ENCODE peak calls at places on chromosome 10, in ten cellular contexts. D is kidney, X is heart left ventricle, G is endodermal cell, E is spleen, C is vagina, K is brain microvascular endothelial cell, N is A673, H is body of pancreas, Z is right atrium auricular region. P is an unnamed sample.

GRCh38 chr10:93496322-93497041 is at the start of gene CEP55:
- DNase-seq in E (peak; percentile 99), G (peak; percentile 99), X (peak; percentile 98), K (peak; percentile 87), C (peak; percentile 92), N (peak; percentile 97), D (peak; percentile 98), H (peak; percentile 95), Z (peak; percentile 94), P (peak; percentile 68)

GRCh38 chr10:103491729-103492364 is 1.7 kb upstream of the NEURL1 start:
- DNase-seq in E (no peak), K (peak; percentile 85), X (no peak), N (peak; percentile 39), H (no peak), G (peak; percentile 64), C (no peak), Z (no peak), D (peak; percentile 74), P (peak; percentile 53)

GRCh38 chr10:6185039-6185716 is 17.6 kb upstream of the PFKFB3 start:
- DNase-seq in D (peak; percentile 39), Z (no peak), N (no peak), K (no peak), X (no peak), C (no peak), E (peak; percentile 64), G (peak; percentile 80), H (no peak), P (no peak)

GRCh38 chr10:112247791-112248190 is 35.4 kb upstream of the TECTB start:
- DNase-seq in Z (no peak), G (no peak), X (no peak), C (no peak), E (no peak), N (no peak), K (no peak), H (no peak), D (no peak), P (no peak)

GRCh38 chr10:95788830-95789229 is 32.9 kb downstream of the ENTPD1 start:
- DNase-seq in H (no peak), K (peak; percentile 77), E (no peak), D (no peak), N (no peak), Z (no peak), C (no peak), G (no peak), X (no peak), P (no peak)

GRCh38 chr10:1187151-1187854 is 131.1 kb downstream of the WDR37 start:
- DNase-seq in D (no peak), K (no peak), Z (no peak), G (no peak), H (no peak), N (no peak), E (peak; percentile 68), X (peak; percentile 48), C (no peak), P (no peak)

GRCh38 chr10:131676046-131676445 is 224.8 kb upstream of the PPP2R2D start:
- DNase-seq in C (no peak), K (no peak), X (no peak), Z (no peak), N (no peak), D (peak; percentile 33), H (no peak), E (peak; percentile 49), G (no peak), P (no peak)

GRCh38 chr10:77386833-77387232 is 250.8 kb downstream of the KCNMA1 start:
- DNase-seq in D (no peak), X (no peak), Z (no peak), C (no peak), H (no peak), E (no peak), G (peak; percentile 26), K (peak; percentile 74), N (no peak), P (no peak)

GRCh38 chr10:48608279-48608681 is 3.4 kb upstream of the ARHGAP22 start:
- DNase-seq in N (peak; percentile 42), G (peak; percentile 91), H (peak; percentile 63), Z (peak; percentile 56), X (no peak), E (no peak), K (no peak), D (no peak), C (peak; percentile 76), P (no peak)

DNA sequence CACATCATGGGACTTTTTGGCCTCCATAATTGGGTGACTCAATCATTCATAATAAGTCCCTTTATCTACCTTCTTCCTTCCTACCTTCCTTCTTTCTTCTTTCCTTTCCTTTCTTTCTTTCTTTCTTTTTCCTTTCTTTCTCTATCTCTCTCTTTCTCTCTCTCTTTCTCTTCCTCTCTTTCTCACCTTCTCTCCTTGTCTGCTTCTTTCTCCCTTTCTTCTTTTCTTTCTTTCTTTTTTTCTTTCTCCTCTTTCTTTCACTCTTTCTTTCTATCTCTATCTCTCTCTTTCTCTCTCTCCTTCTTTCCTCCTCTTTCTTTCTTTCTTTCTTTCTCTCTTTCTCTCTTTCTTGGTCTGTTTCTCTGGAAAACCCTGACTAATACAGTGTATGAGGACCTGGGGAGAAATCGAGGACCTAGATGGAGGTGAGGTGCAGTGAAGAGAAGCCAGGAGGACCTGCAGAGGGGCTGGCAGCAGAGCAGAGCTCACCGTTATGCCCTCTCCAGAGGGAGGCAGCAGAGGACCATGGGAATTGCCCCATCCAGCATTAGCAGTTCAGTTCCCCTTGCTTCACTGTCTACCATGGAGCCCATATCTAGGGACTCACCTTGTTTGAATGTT is 52.7 kb upstream of the BTRC start:
- DNase-seq in D (no peak), C (no peak), X (no peak), H (peak; percentile 57), E (no peak), G (peak; percentile 89), Z (no peak), K (peak; percentile 27), N (peak; percentile 50), P (no peak)
- TF ChIP-seq CTCF in D (peak; percentile 40), C (no peak), X (peak; percentile 57), H (peak; percentile 41), E (peak; percentile 41), G (peak; percentile 88), Z (peak; percentile 62), K (peak; percentile 66), N (peak; percentile 56), P (peak; percentile 58)

GRCh38 chr10:129045658-129046057 is 421.4 kb upstream of the MGMT start:
- DNase-seq in E (no peak), D (no peak), C (no peak), N (no peak), K (no peak), Z (no peak), G (no peak), H (no peak), X (no peak), P (no peak)
- H3K4me3 ChIP-seq in E (no peak overlapping the region), D (peak overlapping the region; percentile 14), C (no peak overlapping the region), N (no peak overlapping the region), K (no peak overlapping the region), Z (peak overlapping the region; percentile 17), G (no peak overlapping the region), H (no peak overlapping the region), X (peak overlapping the region; percentile 31), P (no peak overlapping the region)

GRCh38 chr10:115861455-115861854 is 411.6 kb downstream of the GFRA1 start:
- DNase-seq in H (no peak), D (no peak), E (no peak), X (no peak), Z (no peak), C (no peak), K (no peak), G (no peak), N (no peak), P (no peak)
- TF ChIP-seq CTCF in H (no peak), D (no peak), E (no peak), X (no peak), Z (no peak), C (no peak), K (no peak), G (no peak), N (no peak), P (no peak)

GRCh38 chr10:99431190-99431549 is 746 bp upstream of the GOT1 start:
- DNase-seq in N (peak; percentile 18), E (peak; percentile 90), C (peak; percentile 90), G (no peak), X (peak; percentile 84), K (peak; percentile 4), H (peak; percentile 74), Z (peak; percentile 79), D (peak; percentile 89), P (no peak)

GRCh38 chr10:99432881-99433280 is 2.5 kb upstream of the GOT1 start:
- DNase-seq in N (no peak), K (no peak), G (no peak), D (no peak), Z (no peak), X (no peak), H (no peak), E (no peak), C (no peak), P (no peak)

GRCh38 chr10:99430451-99431189 is at the start of gene GOT1:
- DNase-seq in Z (peak; percentile 99), K (peak; percentile 99), G (peak; percentile 99), H (peak; percentile 97), N (peak; percentile 99), D (peak; percentile 98), X (peak; percentile 94), E (peak; percentile 97), C (peak; percentile 99), P (peak; percentile 96)

GRCh38 chr10:99433378-99434020 is 3.1 kb upstream of the GOT1 start:
- DNase-seq in K (no peak), G (no peak), C (no peak), X (no peak), H (no peak), N (no peak), D (no peak), E (no peak), Z (no peak), P (no peak)

GRCh38 chr10:99432047-99432446 is 1.6 kb upstream of the GOT1 start:
- DNase-seq in N (no peak), D (no peak), K (no peak), X (no peak), Z (no peak), E (no peak), C (no peak), H (no peak), G (no peak), P (no peak)
- H3K4me3 ChIP-seq in N (peak overlapping the region; percentile 97), D (peak overlapping the region; percentile 93), K (no peak overlapping the region), X (peak overlapping the region; percentile 82), Z (peak overlapping the region; percentile 91), E (peak overlapping the region; percentile 90), C (peak overlapping the region; percentile 90), H (no peak overlapping the region), G (peak overlapping the region; percentile 94), P (peak overlapping the region; percentile 100)

GRCh38 chr10:42431095-42431494 is 207.3 kb downstream of the ZNF33B start:
- DNase-seq in X (no peak), D (no peak), E (no peak), H (no peak), N (no peak), G (no peak), K (no peak), C (no peak), Z (no peak), P (no peak)

GRCh38 chr10:42422911-42423310 is 215.5 kb downstream of the ZNF33B start:
- DNase-seq in D (no peak), Z (no peak), K (no peak), C (no peak), H (no peak), X (no peak), E (no peak), N (no peak), G (no peak), P (no peak)

GRCh38 chr10:42428534-42428933 is 209.8 kb downstream of the ZNF33B start:
- DNase-seq in C (no peak), K (no peak), D (no peak), N (peak; percentile 12), X (no peak), Z (no peak), G (no peak), H (no peak), E (no peak), P (no peak)
- TF ChIP-seq CTCF in C (no peak), K (peak; percentile 24), D (peak; percentile 31), N (peak; percentile 56), X (peak; percentile 53), Z (peak; percentile 64), G (peak; percentile 51), H (peak; percentile 34), E (no peak), P (peak; percentile 27)